ENCODE peak calls at places on chromosomes 5 and 9, in five cellular contexts. Y is chondrocyte, E is left lung, U is H9, A is astrocyte of the spinal cord. K is an unnamed sample.

GRCh38 chr9:86997961-86998360 is 50.7 kb upstream of the GAS1 start:
- DNase-seq in E (no peak), Y (no peak), A (no peak), U (no peak), K (no peak)

GRCh38 chr5:127307868-127308267 is 17.3 kb downstream of the MEGF10 start:
- DNase-seq in Y (no peak), A (no peak), U (no peak), E (no peak), K (no peak)

GRCh38 chr9:114278356-114278755 is 44.5 kb upstream of the ORM1 start:
- DNase-seq in E (no peak), A (no peak), Y (peak), U (no peak), K (no peak)

GRCh38 chr9:16419124-16419523 is 451.3 kb downstream of the BNC2 start:
- DNase-seq in E (no peak), Y (no peak), U (no peak), A (no peak), K (no peak)

GRCh38 chr5:127002390-127002789 is 28.0 kb downstream of the MARCHF3 start:
- DNase-seq in E (no peak), U (no peak), A (peak), Y (no peak), K (no peak)

GRCh38 chr5:158958048-158958994 is 141.4 kb downstream of the EBF1 start:
- DNase-seq in A (no peak), E (no peak), U (peak), Y (no peak), K (no peak)

GRCh38 chr9:130962418-130963316 is 23.6 kb upstream of the FIBCD1 start:
- DNase-seq in U (no peak), E (peak), Y (no peak), A (peak), K (no peak)

GRCh38 chr9:136700959-136701664 is 11.3 kb upstream of the DIPK1B start:
- DNase-seq in A (no peak), E (no peak), U (no peak), Y (no peak), K (no peak)

GRCh38 chr9:128435611-128436010 is 15.0 kb downstream of the CERCAM start:
- DNase-seq in U (no peak), A (no peak), Y (no peak), E (no peak), K (no peak)

GRCh38 chr9:114387678-114388431 is at the start of gene AKNA:
- DNase-seq in U (peak), Y (no peak), E (peak), A (peak), K (peak)

GRCh38 chr9:129822825-129823162 is 1.1 kb downstream of the TOR1A start:
- DNase-seq in A (no peak), Y (no peak), U (no peak), E (no peak), K (no peak)

GRCh38 chr9:81772144-81772543 is 82.8 kb upstream of the TLE1 start:
- DNase-seq in Y (no peak), U (no peak), E (no peak), A (peak), K (no peak)

GRCh38 chr5:32076699-32077695 is 97.1 kb downstream of the GOLPH3 start:
- DNase-seq in Y (no peak), E (no peak), A (peak), U (no peak), K (peak)

GRCh38 chr5:77366717-77367500 is 125.2 kb downstream of the WDR41 start:
- DNase-seq in Y (no peak), A (no peak), U (no peak), E (no peak), K (no peak)

GRCh38 chr5:150661821-150662596 is 958 bp downstream of the MYOZ3 start:
- DNase-seq in U (no peak), A (no peak), E (no peak), Y (no peak), K (no peak)

GRCh38 chr9:118463419-118463818 is 759.2 kb downstream of the TLR4 start:
- DNase-seq in Y (no peak), A (no peak), E (no peak), U (no peak), K (no peak)

GRCh38 chr5:65391591-65391990 is 90.1 kb downstream of the ADAMTS6 start:
- DNase-seq in E (no peak), A (no peak), U (no peak), Y (no peak), K (no peak)

GRCh38 chr9:27227192-27227591 is 69.8 kb downstream of the EQTN start:
- DNase-seq in E (no peak), Y (no peak), U (no peak), A (no peak), K (no peak)

GRCh38 chr9:37412431-37413151 is 9.9 kb upstream of the GRHPR start:
- DNase-seq in Y (no peak), A (no peak), E (no peak), U (peak), K (no peak)

DNA sequence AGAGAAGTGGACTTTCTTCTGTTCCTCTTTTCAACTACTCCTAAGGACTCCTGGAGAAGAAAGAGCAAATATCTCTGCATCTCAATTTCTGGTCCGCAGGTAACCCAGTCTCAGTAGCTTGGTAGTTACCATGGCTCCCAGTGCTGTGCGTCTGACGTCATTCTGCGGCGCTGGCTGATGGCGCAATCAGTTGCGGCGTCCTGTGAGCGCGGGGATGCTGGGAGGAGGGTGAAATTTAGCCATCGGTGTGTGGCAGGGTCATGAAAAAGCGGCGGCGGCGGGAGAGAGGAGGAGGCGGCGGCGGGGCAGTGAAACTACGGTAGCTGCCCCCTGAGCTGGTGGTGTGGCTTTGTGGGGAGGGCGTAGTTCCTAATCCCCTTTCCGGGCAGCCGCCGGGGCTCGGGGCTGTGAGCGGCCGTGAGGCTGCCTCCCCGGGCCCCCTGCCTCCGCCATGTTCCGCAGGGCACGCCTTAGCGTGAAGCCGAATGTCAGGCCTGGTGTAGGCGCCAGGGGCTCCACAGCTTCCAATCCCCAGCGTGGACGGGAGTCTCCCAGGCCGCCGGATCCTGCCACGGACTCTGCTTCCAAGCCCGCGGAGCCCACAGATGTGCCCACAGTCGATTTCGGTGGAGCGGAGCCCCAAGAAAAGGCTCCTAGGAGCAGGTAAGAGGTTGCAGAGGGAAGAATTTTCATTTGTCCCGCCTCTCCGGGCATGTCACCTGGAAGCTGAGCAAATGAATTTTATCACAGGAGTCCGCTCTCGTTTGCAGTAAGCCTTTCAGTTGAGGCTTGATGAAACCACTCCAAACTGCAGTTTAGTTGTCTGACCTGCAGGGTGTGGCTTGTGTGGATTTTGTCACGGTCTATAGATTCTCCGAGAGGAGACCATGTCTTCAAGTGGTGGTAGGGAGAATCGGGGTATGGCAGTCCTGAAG is at the start of gene BDP1:
- DNase-seq in A (peak), U (peak), Y (peak), E (peak), K (peak)
- TF ChIP-seq CTCF in A (no peak), U (peak), Y (peak), E (peak), K (no peak)

GRCh38 chr5:43313035-43313853 is at the start of gene HMGCS1:
- DNase-seq in Y (peak), E (peak), A (peak), U (peak), K (peak)
- TF ChIP-seq CTCF in Y (peak), E (no peak), A (no peak), U (no peak), K (no peak)

DNA sequence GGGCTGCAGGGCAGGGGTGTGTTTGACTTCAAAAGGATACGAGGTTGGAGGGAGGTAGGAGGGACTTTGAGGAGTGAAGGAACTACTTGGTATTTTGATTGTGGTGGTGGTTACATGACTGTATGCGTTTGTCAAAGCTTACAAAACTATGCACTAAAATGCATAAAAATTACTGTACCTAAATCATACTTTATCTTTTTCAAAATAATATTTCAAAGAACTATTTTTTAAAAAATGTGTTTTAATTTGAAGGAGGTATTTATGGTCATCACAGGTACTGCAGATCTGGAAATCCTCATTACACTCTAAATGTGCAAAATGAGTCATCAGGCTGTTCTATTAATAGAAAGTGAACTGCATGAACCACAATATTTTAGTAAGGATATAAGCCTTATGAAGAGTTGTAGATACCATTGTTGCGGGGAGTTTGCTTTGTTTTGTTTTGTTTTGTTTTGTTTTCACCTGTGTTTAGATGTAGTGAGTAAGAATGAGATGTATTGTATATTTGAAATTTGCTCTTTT is 116.9 kb downstream of the ARRDC3 start:
- DNase-seq in Y (no peak), A (peak), E (no peak), U (no peak), K (no peak)
- TF ChIP-seq CTCF in Y (peak), A (no peak), E (no peak), U (no peak), K (no peak)

DNA sequence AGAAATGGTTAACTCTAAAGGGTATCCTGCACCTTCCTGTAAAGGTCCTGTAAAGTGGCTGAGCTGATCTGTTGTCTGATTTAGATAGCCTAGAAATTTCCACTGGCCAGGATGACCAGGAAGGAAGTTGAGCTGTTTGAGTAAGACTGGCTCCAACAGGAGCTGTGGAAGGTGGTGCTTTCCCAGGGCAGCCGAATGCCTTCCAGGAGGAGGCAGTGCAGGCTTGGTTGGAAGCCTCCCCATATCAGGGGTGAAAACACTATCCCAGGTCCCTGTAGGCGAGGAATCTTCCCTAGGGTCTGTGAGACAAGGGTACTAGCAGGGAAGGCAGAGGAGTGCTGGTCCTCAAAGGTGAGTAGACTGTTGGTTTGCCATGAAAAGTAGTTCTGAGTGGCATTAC is 98.4 kb downstream of the LIX1 start:
- DNase-seq in E (peak), U (peak), Y (no peak), A (no peak), K (peak)
- TF ChIP-seq CTCF in E (no peak), U (peak), Y (peak), A (peak), K (no peak)

DNA sequence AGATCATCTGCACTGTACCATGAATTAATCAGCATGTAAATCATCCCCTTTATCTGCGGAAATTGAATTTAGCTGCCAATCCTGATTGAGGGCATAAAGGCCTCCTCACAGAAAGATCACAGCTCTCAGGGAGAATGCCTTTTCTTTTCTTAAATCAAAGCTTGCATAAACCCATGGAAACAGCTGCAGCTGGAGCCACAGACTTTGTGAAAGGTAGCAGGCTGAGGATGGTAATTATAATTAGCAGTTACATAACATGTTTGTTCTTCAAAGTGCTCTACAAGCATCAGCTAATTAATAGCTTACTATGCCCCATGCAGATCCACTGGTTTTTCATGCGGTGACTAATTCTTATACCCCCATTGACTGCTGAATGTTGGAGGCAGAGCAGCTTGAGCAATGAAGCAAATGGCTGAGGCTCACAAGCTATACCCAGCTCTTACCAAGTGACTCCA is 54.6 kb downstream of the SUSD1 start:
- DNase-seq in E (no peak), U (no peak), Y (no peak), A (no peak), K (no peak)
- TF ChIP-seq CTCF in E (no peak), U (no peak), Y (no peak), A (no peak), K (no peak)

GRCh38 chr9:101707708-101708107 is 30.7 kb downstream of the GRIN3A start:
- DNase-seq in E (no peak), A (peak), U (no peak), Y (no peak), K (no peak)

GRCh38 chr9:101702257-101702656 is 36.2 kb downstream of the GRIN3A start:
- DNase-seq in E (no peak), U (no peak), A (no peak), Y (no peak), K (no peak)

GRCh38 chr9:101706261-101706798 is 32.1 kb downstream of the GRIN3A start:
- DNase-seq in E (no peak), U (no peak), Y (no peak), A (no peak), K (no peak)

GRCh38 chr9:101706929-101707328 is 31.5 kb downstream of the GRIN3A start:
- DNase-seq in Y (no peak), E (no peak), U (no peak), A (no peak), K (no peak)

DNA sequence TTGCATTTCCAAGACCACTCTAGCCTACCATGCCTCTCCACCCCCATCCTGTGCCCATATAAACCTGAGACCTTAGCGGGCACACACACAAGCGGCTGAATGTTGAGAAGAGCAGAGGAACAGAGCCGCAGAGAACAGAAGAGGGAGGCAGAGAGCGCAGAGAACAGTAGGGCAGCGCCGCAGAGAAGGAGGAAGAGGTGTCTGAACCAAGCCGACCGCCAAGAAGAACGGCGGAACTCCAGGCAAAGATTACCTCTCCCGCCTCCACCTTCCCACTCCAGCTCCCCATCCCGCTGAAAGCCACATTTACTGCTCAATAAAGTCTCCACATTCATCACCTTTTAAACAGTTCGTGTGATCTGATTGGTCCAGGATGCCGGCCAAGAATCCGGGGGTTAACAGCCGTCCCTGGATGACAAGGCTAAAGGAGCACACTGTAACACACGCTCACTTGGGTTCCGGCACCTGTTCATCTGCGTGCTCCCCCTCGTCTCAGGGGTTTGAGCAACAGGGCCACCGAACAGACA is 33.2 kb downstream of the GRIN3A start:
- DNase-seq in Y (no peak), E (no peak), A (peak), U (peak), K (no peak)
- TF ChIP-seq CTCF in Y (peak), E (no peak), A (peak), U (peak), K (no peak)

GRCh38 chr9:124441291-124441690 is 9.0 kb upstream of the ADGRD2 start:
- DNase-seq in U (no peak), Y (peak), A (no peak), E (peak), K (no peak)

GRCh38 chr9:124438091-124438490 is 12.2 kb upstream of the ADGRD2 start:
- DNase-seq in Y (peak), U (no peak), A (no peak), E (no peak), K (no peak)

GRCh38 chr9:124440786-124441185 is 9.5 kb upstream of the ADGRD2 start:
- DNase-seq in E (peak), Y (peak), U (no peak), A (no peak), K (no peak)

GRCh38 chr9:124439086-124439485 is 11.2 kb upstream of the ADGRD2 start:
- DNase-seq in Y (no peak), E (no peak), U (no peak), A (no peak), K (no peak)

DNA sequence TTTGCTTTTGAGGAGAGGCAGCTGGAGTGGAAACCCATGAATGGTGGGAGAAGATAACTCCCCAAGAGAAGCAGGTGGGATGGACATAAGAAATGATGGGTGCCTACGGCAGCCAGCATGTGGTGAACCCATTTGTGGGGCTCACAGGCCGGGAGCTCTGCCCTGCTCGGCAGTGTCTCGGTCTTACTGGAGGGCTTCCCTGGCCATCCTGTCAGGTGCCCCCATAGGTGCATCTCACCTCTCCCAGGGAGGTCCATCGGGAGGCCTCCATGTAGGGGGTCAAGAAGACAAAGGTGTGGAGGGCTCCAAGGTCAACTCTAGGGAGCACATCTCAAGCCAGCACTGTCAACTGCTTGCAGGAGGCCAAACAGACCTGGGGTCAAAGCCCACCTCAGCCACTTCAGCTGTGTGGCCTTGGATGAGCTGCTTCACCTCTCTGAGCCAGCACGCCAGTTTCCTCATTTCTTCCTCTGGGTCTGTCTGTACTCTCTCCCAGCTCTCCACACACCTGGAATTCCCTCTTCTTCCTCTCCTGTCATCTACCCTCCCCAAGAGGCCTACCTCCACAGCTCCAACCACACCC is 10.5 kb upstream of the ADGRD2 start:
- DNase-seq in U (no peak), E (peak), Y (peak), A (no peak), K (no peak)
- TF ChIP-seq CTCF in U (no peak), E (no peak), Y (no peak), A (no peak), K (no peak)

DNA sequence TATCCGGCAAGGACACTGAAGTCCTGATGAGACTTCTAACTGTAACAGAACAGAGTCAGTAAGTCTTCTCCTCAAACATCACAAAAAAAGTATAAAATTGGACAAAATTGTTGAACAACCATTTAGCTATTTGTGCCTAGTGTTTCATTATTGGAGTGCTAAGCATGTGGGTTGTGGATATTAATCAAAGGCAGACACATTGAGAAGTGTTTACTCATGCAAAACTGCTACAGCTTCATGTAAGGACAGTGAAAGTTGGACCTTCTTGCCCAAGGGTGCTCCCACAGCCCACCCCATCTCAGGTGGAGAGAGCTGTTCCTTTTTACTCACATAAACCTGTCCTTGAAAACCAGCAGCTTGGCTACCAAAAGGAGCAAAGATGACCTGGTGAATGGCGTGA is 355.1 kb upstream of the DAB2 start:
- DNase-seq in Y (no peak), A (no peak), U (no peak), E (no peak), K (no peak)
- TF ChIP-seq CTCF in Y (no peak), A (no peak), U (no peak), E (no peak), K (no peak)

DNA sequence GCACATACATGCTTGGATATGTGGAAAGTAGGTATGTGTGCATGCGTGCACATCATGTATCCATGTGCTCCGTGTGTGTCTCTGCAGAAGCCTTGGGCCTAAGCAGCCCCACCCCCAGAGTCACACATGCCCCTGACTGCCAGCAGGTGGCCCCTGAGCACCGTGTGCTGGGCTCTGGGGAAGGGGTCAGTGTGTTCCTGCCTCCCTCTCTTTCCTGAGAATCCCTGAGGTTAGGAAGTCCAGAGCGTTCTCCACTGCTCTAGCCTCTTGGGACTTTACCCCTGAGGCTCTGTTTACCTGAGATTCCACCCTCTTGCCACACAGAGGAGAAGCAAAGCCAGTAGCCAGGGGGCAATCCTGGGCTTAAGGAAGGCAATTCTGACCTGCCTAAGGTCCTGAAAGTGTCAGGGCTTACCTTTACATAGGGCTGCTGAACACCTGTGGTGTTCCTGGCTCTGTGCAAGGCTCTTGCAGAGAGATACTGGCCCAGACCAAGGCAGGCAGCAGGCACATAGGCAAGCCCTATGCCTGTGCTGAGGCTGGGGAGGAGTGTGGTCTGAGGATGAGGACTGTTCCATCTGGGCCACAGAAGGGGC is 207.3 kb downstream of the TMEM38B start:
- DNase-seq in A (peak), E (peak), Y (no peak), U (peak), K (no peak)
- TF ChIP-seq CTCF in A (peak), E (peak), Y (peak), U (peak), K (no peak)

K was measured in pancreas.